ENCODE peak calls at places on chromosome 5, in five cellular contexts. D is cardiac fibroblast; S is activated CD4-positive, alpha-beta T cell treated with anti-CD3 and anti-CD28 coated beads, Interleukin-2, amount 50 U/mL, for 1 hour; C is stimulated activated CD4-positive, alpha-beta T cell treated with anti-CD3 and anti-CD28 coated beads, Interleukin-2, amount 100 ng/mL, for 24 hours; P is midbrain. I is an unnamed sample.

GRCh38 chr5:135192351-135192750 is 158.3 kb upstream of the PITX1 start:
- DNase-seq in D (no peak), S (no peak), C (no peak), P (no peak), I (no peak)

GRCh38 chr5:16461782-16462181 is 3.8 kb downstream of the ZNF622 start:
- DNase-seq in D (peak), S (no peak), C (no peak), P (no peak), I (no peak)

GRCh38 chr5:139763584-139764249 is 31.9 kb upstream of the PSD2 start:
- DNase-seq in D (no peak), S (no peak), C (no peak), P (no peak), I (no peak)

GRCh38 chr5:10715605-10716004 is 45.4 kb downstream of the DAP start:
- DNase-seq in D (no peak), S (no peak), C (no peak), P (no peak), I (no peak)

GRCh38 chr5:75414241-75414640 is 77.2 kb downstream of the HMGCR start:
- DNase-seq in D (no peak), S (no peak), C (no peak), P (no peak), I (no peak)

GRCh38 chr5:113250341-113250953 is 184.3 kb downstream of the TSSK1B start:
- DNase-seq in D (peak), S (no peak), C (no peak), P (no peak), I (no peak)

GRCh38 chr5:32833127-32833526 is 122.0 kb downstream of the NPR3 start:
- DNase-seq in D (no peak), S (no peak), C (no peak), P (no peak), I (no peak)

GRCh38 chr5:136613243-136613642 is 247.9 kb upstream of the TRPC7 start:
- DNase-seq in D (no peak), S (no peak), C (no peak), P (no peak), I (no peak)

GRCh38 chr5:17132444-17133083 is 84.9 kb upstream of the BASP1 start:
- DNase-seq in D (peak), S (no peak), C (no peak), P (peak), I (no peak)

GRCh38 chr5:173296737-173297676 is 31.2 kb downstream of the STC2 start:
- DNase-seq in D (no peak), S (no peak), C (no peak), P (no peak), I (no peak)

GRCh38 chr5:38607396-38607795 is 51.0 kb upstream of the LIFR start:
- DNase-seq in D (peak), S (no peak), C (no peak), P (no peak), I (no peak)

GRCh38 chr5:51495672-51496071 is 112.4 kb downstream of the ISL1 start:
- DNase-seq in D (peak), S (no peak), C (no peak), P (no peak), I (no peak)

GRCh38 chr5:71697967-71698366 is 21.1 kb upstream of the CARTPT start:
- DNase-seq in D (no peak), S (no peak), C (no peak), P (no peak), I (no peak)

GRCh38 chr5:179188636-179189035 is 128.5 kb downstream of the ZNF354C start:
- DNase-seq in D (no peak), S (no peak), C (no peak), P (no peak), I (no peak)

GRCh38 chr5:139383993-139384590 is 995 bp upstream of the SLC23A1 start:
- DNase-seq in D (no peak), S (no peak), C (no peak), P (no peak), I (no peak)

GRCh38 chr5:134934202-134934601 is 29.3 kb downstream of the PCBD2 start:
- DNase-seq in D (no peak), S (no peak), C (no peak), P (no peak), I (no peak)

GRCh38 chr5:142013734-142014495 is 1.1 kb upstream of the GNPDA1 start:
- DNase-seq in D (peak), S (no peak), C (no peak), P (no peak), I (no peak)

GRCh38 chr5:36657563-36657995 is 51.2 kb downstream of the SLC1A3 start:
- DNase-seq in D (peak), S (no peak), C (no peak), P (peak), I (no peak)

GRCh38 chr5:134051305-134051704 is 46.5 kb upstream of the VDAC1 start:
- DNase-seq in D (peak), S (no peak), C (no peak), P (no peak), I (no peak)